ENCODE peak calls at places on chromosomes 1 and 21, in nine cellular contexts. W, V, C, Y, J, R, X, O and E are unnamed samples.

GRCh38 chr1:62599044-62599443 is 1.7 kb downstream of the ANGPTL3 start:
- DNase-seq in W (no peak), V (no peak), C (no peak), Y (peak), J (no peak), R (no peak), X (no peak), O (no peak), E (no peak)

GRCh38 chr1:208235983-208236761 is 8.0 kb downstream of the PLXNA2 start:
- DNase-seq in W (no peak), V (no peak), C (peak), Y (peak), J (peak), R (no peak), X (no peak), O (no peak), E (no peak)

GRCh38 chr1:184930645-184931044 is 43.7 kb downstream of the NIBAN1 start:
- DNase-seq in W (no peak), V (no peak), C (no peak), Y (no peak), J (no peak), R (no peak), X (no peak), O (no peak), E (no peak)

GRCh38 chr1:3630914-3631313 is 6.1 kb downstream of the TPRG1L start:
- DNase-seq in W (no peak), V (no peak), C (no peak), Y (no peak), J (no peak), R (no peak), X (no peak), O (no peak), E (no peak)

GRCh38 chr1:226185153-226186036 is 1.1 kb downstream of the ACBD3 start:
- DNase-seq in W (no peak), V (no peak), C (no peak), Y (peak), J (no peak), R (no peak), X (no peak), O (no peak), E (no peak)

GRCh38 chr1:21827141-21827679 is 15.1 kb downstream of the LDLRAD2 start:
- DNase-seq in W (no peak), V (no peak), C (no peak), Y (no peak), J (no peak), R (no peak), X (no peak), O (no peak), E (no peak)

GRCh38 chr1:150887018-150887417 is at the start of gene CTXND2:
- DNase-seq in W (no peak), V (no peak), C (no peak), Y (peak), J (no peak), R (no peak), X (no peak), O (no peak), E (no peak)

GRCh38 chr1:221837886-221838285 is 96.0 kb upstream of the DUSP10 start:
- DNase-seq in W (no peak), V (no peak), C (no peak), Y (no peak), J (no peak), R (no peak), X (peak), O (no peak), E (no peak)

GRCh38 chr1:67149179-67149770 is 14.5 kb upstream of the C1orf141 start:
- DNase-seq in W (peak), V (peak), C (peak), Y (peak), J (peak), R (no peak), X (peak), O (peak), E (peak)

GRCh38 chr1:228394571-228395394 is 11.9 kb downstream of the TRIM11 start:
- DNase-seq in W (no peak), V (no peak), C (peak), Y (no peak), J (no peak), R (peak), X (no peak), O (no peak), E (no peak)

GRCh38 chr1:111570781-111571181 is 48.8 kb upstream of the RAP1A start:
- DNase-seq in W (no peak), V (no peak), C (no peak), Y (no peak), J (peak), R (no peak), X (no peak), O (no peak), E (no peak)

GRCh38 chr1:175390522-175391247 is 198.1 kb upstream of the KIAA0040 start:
- DNase-seq in W (no peak), V (no peak), C (no peak), Y (no peak), J (no peak), R (no peak), X (no peak), O (no peak), E (no peak)

GRCh38 chr1:109827466-109827865 is 63.7 kb upstream of the EPS8L3 start:
- DNase-seq in W (no peak), V (no peak), C (no peak), Y (no peak), J (no peak), R (no peak), X (no peak), O (no peak), E (peak)

GRCh38 chr1:50620680-50621329 is 197.6 kb upstream of the DMRTA2 start:
- DNase-seq in W (peak), V (no peak), C (peak), Y (no peak), J (peak), R (no peak), X (no peak), O (peak), E (no peak)

GRCh38 chr1:19981507-19982312 is 2.3 kb upstream of the PLA2G2A start:
- DNase-seq in W (no peak), V (no peak), C (no peak), Y (no peak), J (no peak), R (no peak), X (no peak), O (no peak), E (no peak)

GRCh38 chr1:8541961-8542521 is 224.1 kb downstream of the SLC45A1 start:
- DNase-seq in W (no peak), V (no peak), C (no peak), Y (peak), J (no peak), R (no peak), X (no peak), O (no peak), E (no peak)

GRCh38 chr1:151710187-151710586 is 6.4 kb downstream of the CELF3 start:
- DNase-seq in W (no peak), V (peak), C (no peak), Y (peak), J (no peak), R (no peak), X (no peak), O (no peak), E (no peak)

GRCh38 chr21:45541221-45542039 is 810 bp downstream of the SLC19A1 start:
- DNase-seq in W (peak), V (peak), C (peak), Y (no peak), J (peak), R (peak), X (no peak), O (peak), E (peak)

GRCh38 chr1:21887216-21887736 is 49.8 kb downstream of the HSPG2 start:
- DNase-seq in W (no peak), V (no peak), C (no peak), Y (no peak), J (no peak), R (no peak), X (no peak), O (no peak), E (no peak)

GRCh38 chr1:78292361-78292760 is 198.4 kb upstream of the PTGFR start:
- DNase-seq in W (no peak), V (no peak), C (no peak), Y (no peak), J (no peak), R (no peak), X (no peak), O (no peak), E (peak)

GRCh38 chr1:34876406-34876805 is 16.9 kb upstream of the SMIM12 start:
- DNase-seq in W (no peak), V (no peak), C (no peak), Y (no peak), J (no peak), R (no peak), X (no peak), O (no peak), E (no peak)

GRCh38 chr1:236568285-236568894 is 35.9 kb downstream of the HEATR1 start:
- DNase-seq in W (no peak), V (no peak), C (no peak), Y (no peak), J (no peak), R (no peak), X (no peak), O (no peak), E (no peak)

GRCh38 chr1:173411835-173412742 is 65.0 kb upstream of the PRDX6 start:
- DNase-seq in W (peak), V (no peak), C (no peak), Y (peak), J (no peak), R (no peak), X (no peak), O (no peak), E (no peak)

GRCh38 chr1:154141240-154141639 is 13.6 kb downstream of the NUP210L start:
- DNase-seq in W (no peak), V (no peak), C (no peak), Y (no peak), J (no peak), R (no peak), X (no peak), O (peak), E (no peak)

GRCh38 chr1:46557403-46557802 is 6.0 kb upstream of the KNCN start:
- DNase-seq in W (no peak), V (no peak), C (no peak), Y (no peak), J (no peak), R (no peak), X (no peak), O (no peak), E (no peak)

GRCh38 chr1:91683598-91683951 is 182.9 kb downstream of the CDC7 start:
- DNase-seq in W (no peak), V (peak), C (no peak), Y (no peak), J (peak), R (no peak), X (no peak), O (no peak), E (no peak)

GRCh38 chr1:8378202-8378601 is 60.3 kb downstream of the SLC45A1 start:
- DNase-seq in W (no peak), V (no peak), C (no peak), Y (no peak), J (no peak), R (no peak), X (no peak), O (no peak), E (no peak)

GRCh38 chr1:203401151-203401550 is 50.2 kb upstream of the FMOD start:
- DNase-seq in W (no peak), V (no peak), C (no peak), Y (no peak), J (no peak), R (no peak), X (no peak), O (no peak), E (no peak)

GRCh38 chr1:37753473-37754321 is 11.2 kb downstream of the EPHA10 start:
- DNase-seq in W (no peak), V (peak), C (no peak), Y (no peak), J (no peak), R (no peak), X (no peak), O (no peak), E (no peak)

GRCh38 chr1:24009406-24009805 is 29.3 kb upstream of the SRSF10 start:
- DNase-seq in W (no peak), V (no peak), C (no peak), Y (peak), J (no peak), R (no peak), X (no peak), O (no peak), E (no peak)

GRCh38 chr21:34935452-34935851 is 113.7 kb downstream of the RUNX1 start:
- DNase-seq in W (no peak), V (no peak), C (no peak), Y (no peak), J (no peak), R (no peak), X (no peak), O (no peak), E (no peak)

GRCh38 chr1:110060034-110060661 is 10.3 kb downstream of the ALX3 start:
- DNase-seq in W (peak), V (no peak), C (no peak), Y (no peak), J (peak), R (peak), X (no peak), O (no peak), E (no peak)

DNA sequence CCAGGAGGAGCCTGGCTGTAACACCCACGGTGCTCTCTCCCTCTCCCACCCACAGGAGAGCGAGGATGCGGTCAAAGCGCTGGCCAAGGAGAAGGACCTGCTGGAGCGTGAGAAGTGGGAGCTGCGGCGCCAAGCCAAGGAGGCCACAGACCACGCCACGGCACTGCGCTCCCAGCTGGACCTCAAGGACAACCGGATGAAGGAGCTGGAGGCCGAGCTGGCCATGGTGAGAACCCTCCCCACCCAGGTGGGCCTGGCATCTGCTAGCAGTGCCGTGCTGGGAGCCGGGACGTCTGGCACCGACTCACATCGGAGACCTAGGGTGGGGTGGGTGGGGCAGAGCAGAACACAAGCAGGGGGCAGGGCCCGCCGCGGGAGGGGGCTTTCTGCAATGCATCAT is 109.6 kb upstream of the TMEM51 start:
- DNase-seq in W (no peak), V (no peak), C (no peak), Y (no peak), J (no peak), R (no peak), X (no peak), O (no peak), E (no peak)
- H3K4me3 ChIP-seq in W (no peak), V (no peak), C (no peak), Y (no peak), J (no peak), R (no peak), X (no peak), O (no peak), E (no peak)

DNA sequence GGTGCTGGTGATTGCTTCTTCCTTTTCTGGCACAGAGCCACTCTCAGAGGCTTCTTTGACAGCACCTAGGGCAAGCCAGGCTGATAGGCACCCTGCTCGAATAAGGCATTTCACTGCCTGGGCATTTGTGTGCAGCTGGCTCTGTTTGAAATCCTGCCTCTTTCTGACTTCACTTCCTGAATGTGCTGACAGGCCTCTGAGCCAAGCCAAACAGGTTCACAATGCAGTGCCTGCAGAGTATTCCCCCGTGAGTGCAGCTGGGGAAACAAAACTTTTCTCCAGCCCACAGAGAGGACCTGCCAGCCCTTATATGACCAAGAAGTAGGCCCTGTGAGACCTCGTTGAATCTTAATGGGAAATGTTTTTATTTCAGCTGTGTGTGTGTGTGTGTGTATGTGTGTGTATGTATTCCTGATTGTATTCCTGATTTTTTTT is 10.4 kb downstream of the JUN start:
- DNase-seq in W (no peak), V (peak), C (peak), Y (peak), J (peak), R (peak), X (no peak), O (peak), E (peak)
- H3K4me3 ChIP-seq in W (no peak), V (no peak), C (no peak), Y (no peak), J (no peak), R (no peak), X (no peak), O (no peak), E (no peak)

GRCh38 chr1:158286487-158286886 is 3.2 kb upstream of the CD1C start:
- DNase-seq in W (no peak), V (no peak), C (no peak), Y (no peak), J (no peak), R (no peak), X (no peak), O (no peak), E (no peak)

GRCh38 chr1:158285756-158286241 is 3.9 kb upstream of the CD1C start:
- DNase-seq in W (no peak), V (no peak), C (peak), Y (no peak), J (peak), R (no peak), X (peak), O (no peak), E (peak)

GRCh38 chr1:158283965-158284364 is 5.8 kb upstream of the CD1C start:
- DNase-seq in W (no peak), V (no peak), C (no peak), Y (no peak), J (no peak), R (no peak), X (peak), O (no peak), E (no peak)

GRCh38 chr1:158289722-158290570 is at the start of gene CD1C:
- DNase-seq in W (no peak), V (no peak), C (no peak), Y (no peak), J (no peak), R (no peak), X (no peak), O (no peak), E (no peak)

DNA sequence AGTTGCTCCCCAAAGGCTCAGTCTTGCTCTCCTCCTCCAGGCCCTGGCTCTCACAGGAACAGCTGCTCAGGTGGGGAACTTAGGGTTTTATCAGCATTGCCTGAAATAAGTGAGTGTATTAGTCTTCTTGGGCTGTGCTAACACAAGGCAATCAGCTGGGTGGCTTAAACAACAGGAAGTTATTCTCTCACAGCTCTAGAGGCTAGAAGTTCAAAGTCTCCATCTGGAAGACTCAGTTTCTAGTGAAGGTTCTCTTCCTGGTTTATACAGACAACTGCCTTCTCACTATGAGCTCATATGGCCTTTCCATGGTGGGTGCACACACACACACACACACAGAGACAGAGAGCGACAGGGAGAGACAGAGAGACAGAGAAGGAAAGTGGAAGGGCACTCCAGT is 2.8 kb upstream of the CD1C start:
- DNase-seq in W (no peak), V (no peak), C (no peak), Y (no peak), J (no peak), R (no peak), X (peak), O (no peak), E (no peak)
- H3K4me3 ChIP-seq in W (no peak), V (no peak), C (no peak), Y (no peak), J (no peak), R (no peak), X (no peak), O (no peak), E (no peak)

GRCh38 chr1:86382878-86383277 is 13.2 kb downstream of the ODF2L start:
- DNase-seq in W (no peak), V (no peak), C (no peak), Y (no peak), J (no peak), R (no peak), X (peak), O (no peak), E (no peak)
- H3K4me3 ChIP-seq in W (no peak), V (no peak), C (peak), Y (no peak), J (no peak), R (peak), X (peak), O (no peak), E (no peak)

GRCh38 chr1:198749279-198749678 is 110.4 kb downstream of the PTPRC start:
- DNase-seq in W (no peak), V (no peak), C (no peak), Y (no peak), J (no peak), R (no peak), X (no peak), O (no peak), E (no peak)

GRCh38 chr1:198754670-198755069 is 115.8 kb downstream of the PTPRC start:
- DNase-seq in W (no peak), V (no peak), C (no peak), Y (no peak), J (no peak), R (no peak), X (no peak), O (no peak), E (no peak)

GRCh38 chr1:198755715-198756114 is 116.9 kb downstream of the PTPRC start:
- DNase-seq in W (no peak), V (no peak), C (no peak), Y (no peak), J (no peak), R (no peak), X (no peak), O (no peak), E (no peak)

GRCh38 chr1:198750081-198750480 is 111.2 kb downstream of the PTPRC start:
- DNase-seq in W (no peak), V (no peak), C (no peak), Y (no peak), J (no peak), R (no peak), X (no peak), O (no peak), E (no peak)

DNA sequence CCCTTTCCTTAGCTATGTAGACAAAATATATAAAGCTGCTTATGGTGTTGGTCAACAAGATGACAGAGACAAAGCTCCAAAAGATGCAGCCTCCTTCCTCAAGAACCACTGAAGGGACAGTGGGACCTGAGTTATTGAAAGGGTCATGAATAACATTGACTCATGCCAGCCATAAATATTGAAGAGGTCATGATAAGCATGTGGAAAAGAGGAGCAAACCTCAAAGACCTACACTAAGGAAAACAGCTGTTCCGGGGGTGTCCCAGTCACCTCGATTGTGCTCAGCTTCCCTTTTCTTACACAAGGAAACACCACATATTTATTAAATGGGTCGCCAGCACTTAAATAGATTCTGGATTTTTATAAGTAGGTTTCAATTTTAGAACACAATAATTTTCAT is 112.9 kb downstream of the PTPRC start:
- DNase-seq in W (no peak), V (no peak), C (no peak), Y (no peak), J (no peak), R (no peak), X (no peak), O (no peak), E (no peak)
- H3K4me3 ChIP-seq in W (no peak), V (no peak), C (no peak), Y (no peak), J (no peak), R (no peak), X (no peak), O (no peak), E (no peak)